ENCODE peak calls at places on chromosome 17, in nine cellular contexts. L is body of pancreas; V is heart left ventricle; S is upper lobe of left lung; F is CD4-positive, alpha-beta memory T cell; J is AG04450; Y is OCI-LY7; E is uterus; P is fibroblast of lung. A is an unnamed sample.

GRCh38 chr17:35298639-35299038 is 55.8 kb downstream of the SLFN5 start:
- DNase-seq in L (no peak), V (no peak), S (no peak), F (no peak), J (no peak), Y (no peak), E (no peak), P (no peak), A (no peak)

GRCh38 chr17:12990041-12990808 is 27.6 kb downstream of the ELAC2 start:
- DNase-seq in L (no peak), V (peak), S (no peak), F (no peak), J (no peak), Y (no peak), E (no peak), P (no peak), A (no peak)

GRCh38 chr17:50076221-50076590 is 18.9 kb upstream of the PDK2 start:
- DNase-seq in L (no peak), V (no peak), S (peak), F (no peak), J (no peak), Y (no peak), E (no peak), P (no peak), A (no peak)

GRCh38 chr17:21124096-21124495 is 2.7 kb upstream of the DHRS7B start:
- DNase-seq in L (no peak), V (no peak), S (no peak), F (no peak), J (no peak), Y (no peak), E (no peak), P (no peak), A (no peak)

GRCh38 chr17:78933959-78934568 is 8.9 kb upstream of the TIMP2 start:
- DNase-seq in L (peak), V (peak), S (peak), F (no peak), J (peak), Y (no peak), E (peak), P (peak), A (peak)

GRCh38 chr17:43880420-43880991 is 26.8 kb downstream of the MPP2 start:
- DNase-seq in L (peak), V (no peak), S (no peak), F (peak), J (no peak), Y (peak), E (peak), P (peak), A (no peak)

GRCh38 chr17:43984521-43984920 is 19.9 kb upstream of the NAGS start:
- DNase-seq in L (no peak), V (no peak), S (no peak), F (no peak), J (no peak), Y (no peak), E (no peak), P (no peak), A (no peak)

GRCh38 chr17:44777394-44778348 is 18.9 kb downstream of the ADAM11 start:
- DNase-seq in L (no peak), V (no peak), S (no peak), F (no peak), J (no peak), Y (no peak), E (no peak), P (no peak), A (no peak)

GRCh38 chr17:79372470-79373238 is 238.2 kb downstream of the RBFOX3 start:
- DNase-seq in L (no peak), V (no peak), S (no peak), F (no peak), J (no peak), Y (no peak), E (no peak), P (no peak), A (no peak)

GRCh38 chr17:82152556-82153294 is 54.7 kb upstream of the FASN start:
- DNase-seq in L (peak), V (no peak), S (peak), F (no peak), J (no peak), Y (no peak), E (no peak), P (no peak), A (no peak)

GRCh38 chr17:55433629-55434422 is 12.2 kb upstream of the MMD start:
- DNase-seq in L (no peak), V (no peak), S (no peak), F (no peak), J (peak), Y (no peak), E (no peak), P (peak), A (no peak)

GRCh38 chr17:59093702-59094231 is 12.9 kb downstream of the TRIM37 start:
- DNase-seq in L (peak), V (peak), S (no peak), F (no peak), J (peak), Y (no peak), E (peak), P (peak), A (peak)

GRCh38 chr17:61863801-61864126 is 436 bp upstream of the BRIP1 start:
- DNase-seq in L (no peak), V (no peak), S (no peak), F (no peak), J (no peak), Y (no peak), E (no peak), P (no peak), A (no peak)

GRCh38 chr17:15086776-15087175 is 178.3 kb downstream of the PMP22 start:
- DNase-seq in L (no peak), V (no peak), S (no peak), F (no peak), J (no peak), Y (no peak), E (no peak), P (no peak), A (no peak)

GRCh38 chr17:2250140-2251095 is 53.2 kb downstream of the SMG6 start:
- DNase-seq in L (no peak), V (no peak), S (no peak), F (peak), J (no peak), Y (no peak), E (no peak), P (no peak), A (no peak)

GRCh38 chr17:44438634-44439033 is 49.2 kb upstream of the ITGA2B start:
- DNase-seq in L (no peak), V (no peak), S (no peak), F (no peak), J (no peak), Y (peak), E (no peak), P (no peak), A (no peak)

GRCh38 chr17:80125656-80126448 is 21.1 kb downstream of the EIF4A3 start:
- DNase-seq in L (no peak), V (no peak), S (no peak), F (no peak), J (no peak), Y (no peak), E (no peak), P (peak), A (no peak)

GRCh38 chr17:45262516-45263476 is 902 bp upstream of the SPATA32 start:
- DNase-seq in L (no peak), V (peak), S (no peak), F (no peak), J (no peak), Y (no peak), E (no peak), P (peak), A (no peak)

GRCh38 chr17:34723875-34724274 is 144.5 kb downstream of the TMEM132E start:
- DNase-seq in L (no peak), V (no peak), S (no peak), F (no peak), J (no peak), Y (no peak), E (no peak), P (no peak), A (no peak)

GRCh38 chr17:72338847-72339790 is 218.3 kb downstream of the SOX9 start:
- DNase-seq in L (peak), V (peak), S (no peak), F (no peak), J (peak), Y (no peak), E (no peak), P (peak), A (peak)

GRCh38 chr17:60094754-60095153 is 16.0 kb upstream of the HEATR6 start:
- DNase-seq in L (no peak), V (no peak), S (no peak), F (no peak), J (no peak), Y (peak), E (no peak), P (no peak), A (no peak)
- H3K27ac ChIP-seq in L (no peak), V (no peak), S (no peak), F (no peak), J (no peak), Y (no peak), E (no peak), P (no peak), A (no peak)

GRCh38 chr17:48583708-48584582 is 5.8 kb upstream of the HOXB4 start:
- DNase-seq in L (no peak), V (no peak), S (no peak), F (no peak), J (no peak), Y (no peak), E (no peak), P (peak), A (no peak)
- H3K4me3 ChIP-seq in L (no peak), V (no peak), S (no peak), F (no peak), J (peak), Y (no peak), E (no peak), P (peak), A (no peak)

GRCh38 chr17:57574040-57574513 is 171.0 kb downstream of the CCDC182 start:
- DNase-seq in L (no peak), V (peak), S (no peak), F (no peak), J (no peak), Y (no peak), E (peak), P (peak), A (peak)
- H3K27ac ChIP-seq in L (no peak), V (peak), S (no peak), F (no peak), J (no peak), Y (no peak), E (no peak), P (no peak), A (peak)

DNA sequence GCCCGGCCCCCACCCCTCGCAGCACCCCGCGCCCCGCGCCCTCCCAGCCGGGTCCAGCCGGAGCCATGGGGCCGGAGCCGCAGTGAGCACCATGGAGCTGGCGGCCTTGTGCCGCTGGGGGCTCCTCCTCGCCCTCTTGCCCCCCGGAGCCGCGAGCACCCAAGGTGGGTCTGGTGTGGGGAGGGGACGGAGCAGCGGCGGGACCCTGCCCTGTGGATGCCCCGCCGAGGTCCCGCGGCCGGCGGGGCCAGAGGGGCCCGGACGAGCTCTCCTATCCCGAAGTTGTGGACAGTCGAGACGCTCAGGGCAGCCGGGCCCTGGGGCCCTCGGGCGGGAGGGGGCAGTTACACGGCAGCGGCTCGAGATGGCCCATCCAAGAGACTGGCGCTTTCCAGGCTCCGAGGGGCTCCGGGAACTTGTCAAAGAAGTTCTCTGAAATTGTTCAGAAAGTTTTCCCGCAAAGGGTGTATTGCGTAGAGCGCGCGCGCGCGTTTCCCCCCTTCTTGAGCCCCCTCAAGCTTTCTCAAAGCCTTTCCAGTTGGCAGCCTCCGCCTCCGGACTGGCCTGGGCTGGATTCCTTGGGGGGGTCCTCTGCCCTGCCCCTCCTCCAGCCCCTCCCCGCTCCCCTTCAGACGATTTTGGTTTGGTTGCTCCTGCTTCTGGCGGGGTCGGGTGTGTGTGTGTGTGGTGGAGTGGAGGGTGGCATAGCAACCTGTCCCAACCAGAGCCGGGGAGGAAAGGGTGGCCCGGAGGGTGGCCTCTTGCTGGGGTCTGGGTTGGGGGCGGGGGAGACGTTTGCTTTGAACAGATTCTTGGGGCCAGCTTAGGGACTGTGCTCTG is 504 bp downstream of the ERBB2 start:
- DNase-seq in L (peak), V (no peak), S (peak), F (no peak), J (no peak), Y (no peak), E (no peak), P (peak), A (no peak)
- H3K4me3 ChIP-seq in L (peak), V (peak), S (peak), F (no peak), J (peak), Y (no peak), E (peak), P (peak), A (peak)

GRCh38 chr17:69123626-69124025 is 18.1 kb downstream of the ABCA6 start:
- DNase-seq in L (no peak), V (no peak), S (no peak), F (no peak), J (no peak), Y (no peak), E (no peak), P (no peak), A (no peak)
- H3K27ac ChIP-seq in L (no peak), V (no peak), S (no peak), F (no peak), J (no peak), Y (no peak), E (no peak), P (no peak), A (no peak)

DNA sequence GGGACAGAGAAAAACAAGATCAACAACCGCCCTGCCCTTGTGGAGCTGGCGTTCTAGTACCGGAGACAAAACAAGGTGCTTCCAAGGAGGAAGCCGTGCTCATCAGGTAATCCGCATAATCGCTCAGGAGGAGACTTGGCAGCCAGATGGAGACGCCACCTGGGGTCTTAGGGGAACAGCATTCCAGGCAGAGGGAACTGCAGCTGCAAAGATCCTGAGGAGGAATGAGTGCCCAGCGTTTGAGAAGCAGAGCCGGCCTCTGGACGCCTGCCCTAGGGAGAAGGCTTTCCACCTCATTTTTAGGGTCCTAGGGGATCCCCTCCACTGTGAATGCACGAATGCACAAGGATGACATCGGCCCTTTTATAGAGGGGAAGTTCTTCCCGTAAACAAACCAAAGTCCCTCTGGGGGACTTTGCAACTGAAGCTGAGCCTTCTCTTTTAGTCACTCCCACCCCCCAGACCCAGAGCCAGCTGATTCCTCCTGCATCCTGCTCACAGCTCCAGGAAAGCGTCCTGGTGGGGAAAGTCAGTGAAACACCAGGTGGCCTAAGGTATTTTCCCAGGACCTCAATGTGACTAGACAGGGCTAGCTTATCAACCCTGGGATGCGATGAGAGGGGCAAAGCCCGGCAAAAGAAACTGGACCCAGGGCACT is 13.2 kb upstream of the MPRIP start:
- DNase-seq in L (no peak), V (no peak), S (no peak), F (no peak), J (no peak), Y (no peak), E (no peak), P (no peak), A (no peak)
- H3K4me3 ChIP-seq in L (no peak), V (no peak), S (no peak), F (no peak), J (no peak), Y (no peak), E (no peak), P (no peak), A (no peak)

GRCh38 chr17:29136998-29137730 is 43.0 kb downstream of the MYO18A start:
- DNase-seq in L (no peak), V (no peak), S (no peak), F (no peak), J (no peak), Y (no peak), E (no peak), P (no peak), A (no peak)
- H3K27ac ChIP-seq in L (no peak), V (no peak), S (no peak), F (peak), J (peak), Y (no peak), E (no peak), P (no peak), A (peak)

GRCh38 chr17:76193616-76194015 is 46.7 kb downstream of the RNF157 start:
- DNase-seq in L (no peak), V (no peak), S (no peak), F (peak), J (no peak), Y (no peak), E (no peak), P (no peak), A (no peak)
- H3K4me3 ChIP-seq in L (no peak), V (no peak), S (no peak), F (no peak), J (no peak), Y (no peak), E (no peak), P (no peak), A (no peak)